ENCODE peak calls at places on chromosomes 11 and 22, in eight cellular contexts. One of them, this sample, is unnamed.
A peak's percentile ranks its signal among the peaks of the same experiment; 100 is the strongest.

GRCh38 chr11:8773916-8774537 is 91.4 kb downstream of the RPL27A start:
- DNase-seq in heart right ventricle: no peak
- DNase-seq in neuronal stem cell: no peak
- DNase-seq in cardiac muscle cell: no peak
- DNase-seq in CD8-positive, alpha-beta memory T cell: no peak
- DNase-seq in HCT116: no peak
- DNase-seq in ovary: no peak
- DNase-seq in iPS DF 6.9: no peak
- DNase-seq in this sample: peak; percentile 38

GRCh38 chr11:33656768-33657167 is 43.9 kb downstream of the C11orf91 start:
- DNase-seq in heart right ventricle: no peak
- DNase-seq in iPS DF 6.9: no peak
- DNase-seq in cardiac muscle cell: no peak
- DNase-seq in ovary: no peak
- DNase-seq in CD8-positive, alpha-beta memory T cell: no peak
- DNase-seq in neuronal stem cell: no peak
- DNase-seq in HCT116: no peak
- DNase-seq in this sample: no peak

GRCh38 chr11:91299980-91300379 is 924.6 kb upstream of the FAT3 start:
- DNase-seq in ovary: no peak
- DNase-seq in neuronal stem cell: no peak
- DNase-seq in iPS DF 6.9: no peak
- DNase-seq in HCT116: no peak
- DNase-seq in cardiac muscle cell: no peak
- DNase-seq in heart right ventricle: no peak
- DNase-seq in CD8-positive, alpha-beta memory T cell: no peak
- DNase-seq in this sample: no peak

GRCh38 chr22:26474687-26475086 is 8.9 kb downstream of the HPS4 start:
- DNase-seq in heart right ventricle: no peak
- DNase-seq in CD8-positive, alpha-beta memory T cell: no peak
- DNase-seq in cardiac muscle cell: no peak
- DNase-seq in iPS DF 6.9: no peak
- DNase-seq in neuronal stem cell: no peak
- DNase-seq in HCT116: no peak
- DNase-seq in ovary: no peak
- DNase-seq in this sample: no peak

GRCh38 chr11:108551653-108552462 is 41.7 kb downstream of the EXPH5 start:
- DNase-seq in ovary: no peak
- DNase-seq in HCT116: peak; percentile 18
- DNase-seq in iPS DF 6.9: no peak
- DNase-seq in cardiac muscle cell: peak; percentile 35
- DNase-seq in heart right ventricle: no peak
- DNase-seq in neuronal stem cell: no peak
- DNase-seq in CD8-positive, alpha-beta memory T cell: no peak
- DNase-seq in this sample: peak; percentile 60

GRCh38 chr22:41688365-41689211 is at the start of gene SNU13:
- DNase-seq in ovary: peak; percentile 89
- DNase-seq in HCT116: peak; percentile 77
- DNase-seq in iPS DF 6.9: peak; percentile 77
- DNase-seq in heart right ventricle: peak; percentile 93
- DNase-seq in CD8-positive, alpha-beta memory T cell: peak; percentile 91
- DNase-seq in cardiac muscle cell: peak; percentile 95
- DNase-seq in neuronal stem cell: peak; percentile 82
- DNase-seq in this sample: peak; percentile 92

GRCh38 chr11:97087419-97087818 is 697.6 kb downstream of the JRKL start:
- DNase-seq in cardiac muscle cell: no peak
- DNase-seq in neuronal stem cell: no peak
- DNase-seq in CD8-positive, alpha-beta memory T cell: no peak
- DNase-seq in heart right ventricle: no peak
- DNase-seq in ovary: no peak
- DNase-seq in iPS DF 6.9: no peak
- DNase-seq in HCT116: no peak
- DNase-seq in this sample: no peak

GRCh38 chr11:75029836-75030631 is 41.3 kb downstream of the NEU3 start:
- DNase-seq in iPS DF 6.9: no peak
- DNase-seq in HCT116: no peak
- DNase-seq in cardiac muscle cell: no peak
- DNase-seq in CD8-positive, alpha-beta memory T cell: no peak
- DNase-seq in heart right ventricle: no peak
- DNase-seq in ovary: no peak
- DNase-seq in neuronal stem cell: no peak
- DNase-seq in this sample: peak; percentile 20

GRCh38 chr11:27395556-27396258 is 32.7 kb upstream of the CCDC34 start:
- DNase-seq in heart right ventricle: no peak
- DNase-seq in HCT116: no peak
- DNase-seq in neuronal stem cell: no peak
- DNase-seq in ovary: no peak
- DNase-seq in CD8-positive, alpha-beta memory T cell: no peak
- DNase-seq in iPS DF 6.9: no peak
- DNase-seq in cardiac muscle cell: no peak
- DNase-seq in this sample: no peak

GRCh38 chr22:33666249-33666648 is 254.0 kb downstream of the LARGE1 start:
- DNase-seq in CD8-positive, alpha-beta memory T cell: no peak
- DNase-seq in neuronal stem cell: no peak
- DNase-seq in ovary: no peak
- DNase-seq in cardiac muscle cell: no peak
- DNase-seq in iPS DF 6.9: no peak
- DNase-seq in heart right ventricle: no peak
- DNase-seq in HCT116: no peak
- DNase-seq in this sample: no peak

GRCh38 chr11:113818426-113818825 is 38.8 kb downstream of the CLDN25 start:
- DNase-seq in cardiac muscle cell: no peak
- DNase-seq in heart right ventricle: no peak
- DNase-seq in CD8-positive, alpha-beta memory T cell: no peak
- DNase-seq in neuronal stem cell: no peak
- DNase-seq in ovary: no peak
- DNase-seq in iPS DF 6.9: no peak
- DNase-seq in HCT116: no peak
- DNase-seq in this sample: no peak

GRCh38 chr22:20429254-20430100 is 8.1 kb downstream of the SCARF2 start:
- DNase-seq in CD8-positive, alpha-beta memory T cell: peak; percentile 82
- DNase-seq in neuronal stem cell: peak; percentile 72
- DNase-seq in HCT116: no peak
- DNase-seq in iPS DF 6.9: no peak
- DNase-seq in ovary: peak; percentile 22
- DNase-seq in heart right ventricle: no peak
- DNase-seq in cardiac muscle cell: peak; percentile 61
- DNase-seq in this sample: peak; percentile 96

GRCh38 chr11:78351193-78351592 is 66.4 kb downstream of the GAB2 start:
- DNase-seq in CD8-positive, alpha-beta memory T cell: no peak
- DNase-seq in heart right ventricle: no peak
- DNase-seq in neuronal stem cell: no peak
- DNase-seq in cardiac muscle cell: no peak
- DNase-seq in HCT116: no peak
- DNase-seq in ovary: no peak
- DNase-seq in iPS DF 6.9: no peak
- DNase-seq in this sample: no peak

GRCh38 chr11:77069336-77069968 is 2.7 kb downstream of the CAPN5 start:
- DNase-seq in neuronal stem cell: no peak
- DNase-seq in HCT116: no peak
- DNase-seq in cardiac muscle cell: no peak
- DNase-seq in CD8-positive, alpha-beta memory T cell: no peak
- DNase-seq in iPS DF 6.9: no peak
- DNase-seq in ovary: no peak
- DNase-seq in heart right ventricle: no peak
- DNase-seq in this sample: peak; percentile 41

GRCh38 chr11:59216654-59217640 is 4.2 kb upstream of the MPEG1 start:
- DNase-seq in heart right ventricle: peak; percentile 53
- DNase-seq in iPS DF 6.9: no peak
- DNase-seq in neuronal stem cell: no peak
- DNase-seq in HCT116: no peak
- DNase-seq in CD8-positive, alpha-beta memory T cell: no peak
- DNase-seq in cardiac muscle cell: no peak
- DNase-seq in ovary: no peak
- DNase-seq in this sample: no peak

GRCh38 chr22:44042822-44043221 is 18.7 kb downstream of the PARVB start:
- DNase-seq in HCT116: no peak
- DNase-seq in ovary: no peak
- DNase-seq in cardiac muscle cell: no peak
- DNase-seq in neuronal stem cell: no peak
- DNase-seq in CD8-positive, alpha-beta memory T cell: no peak
- DNase-seq in heart right ventricle: no peak
- DNase-seq in iPS DF 6.9: no peak
- DNase-seq in this sample: no peak

GRCh38 chr11:112652786-112653390 is 308.3 kb upstream of the NCAM1 start:
- DNase-seq in iPS DF 6.9: no peak
- DNase-seq in ovary: no peak
- DNase-seq in CD8-positive, alpha-beta memory T cell: no peak
- DNase-seq in HCT116: no peak
- DNase-seq in neuronal stem cell: no peak
- DNase-seq in heart right ventricle: no peak
- DNase-seq in cardiac muscle cell: no peak
- DNase-seq in this sample: no peak

GRCh38 chr22:26513852-26514251 is 1.6 kb upstream of the TFIP11 start:
- DNase-seq in CD8-positive, alpha-beta memory T cell: no peak
- DNase-seq in heart right ventricle: no peak
- DNase-seq in ovary: no peak
- DNase-seq in cardiac muscle cell: no peak
- DNase-seq in neuronal stem cell: no peak
- DNase-seq in iPS DF 6.9: no peak
- DNase-seq in HCT116: no peak
- DNase-seq in this sample: no peak

GRCh38 chr22:25395468-25395867 is 169.0 kb upstream of the GRK3 start:
- DNase-seq in neuronal stem cell: no peak
- DNase-seq in ovary: no peak
- DNase-seq in iPS DF 6.9: no peak
- DNase-seq in HCT116: no peak
- DNase-seq in cardiac muscle cell: no peak
- DNase-seq in heart right ventricle: no peak
- DNase-seq in CD8-positive, alpha-beta memory T cell: no peak
- DNase-seq in this sample: no peak

GRCh38 chr22:25399649-25400151 is 164.8 kb upstream of the GRK3 start:
- DNase-seq in iPS DF 6.9: no peak
- DNase-seq in HCT116: no peak
- DNase-seq in CD8-positive, alpha-beta memory T cell: no peak
- DNase-seq in ovary: no peak
- DNase-seq in neuronal stem cell: no peak
- DNase-seq in heart right ventricle: no peak
- DNase-seq in cardiac muscle cell: no peak
- DNase-seq in this sample: no peak

GRCh38 chr22:25397616-25398015 is 166.9 kb upstream of the GRK3 start:
- DNase-seq in CD8-positive, alpha-beta memory T cell: no peak
- DNase-seq in neuronal stem cell: no peak
- DNase-seq in ovary: no peak
- DNase-seq in HCT116: no peak
- DNase-seq in cardiac muscle cell: no peak
- DNase-seq in heart right ventricle: no peak
- DNase-seq in iPS DF 6.9: no peak
- DNase-seq in this sample: no peak

GRCh38 chr22:25395915-25396314 is 168.6 kb upstream of the GRK3 start:
- DNase-seq in cardiac muscle cell: no peak
- DNase-seq in neuronal stem cell: no peak
- DNase-seq in iPS DF 6.9: no peak
- DNase-seq in heart right ventricle: no peak
- DNase-seq in HCT116: no peak
- DNase-seq in ovary: no peak
- DNase-seq in CD8-positive, alpha-beta memory T cell: no peak
- DNase-seq in this sample: no peak

DNA sequence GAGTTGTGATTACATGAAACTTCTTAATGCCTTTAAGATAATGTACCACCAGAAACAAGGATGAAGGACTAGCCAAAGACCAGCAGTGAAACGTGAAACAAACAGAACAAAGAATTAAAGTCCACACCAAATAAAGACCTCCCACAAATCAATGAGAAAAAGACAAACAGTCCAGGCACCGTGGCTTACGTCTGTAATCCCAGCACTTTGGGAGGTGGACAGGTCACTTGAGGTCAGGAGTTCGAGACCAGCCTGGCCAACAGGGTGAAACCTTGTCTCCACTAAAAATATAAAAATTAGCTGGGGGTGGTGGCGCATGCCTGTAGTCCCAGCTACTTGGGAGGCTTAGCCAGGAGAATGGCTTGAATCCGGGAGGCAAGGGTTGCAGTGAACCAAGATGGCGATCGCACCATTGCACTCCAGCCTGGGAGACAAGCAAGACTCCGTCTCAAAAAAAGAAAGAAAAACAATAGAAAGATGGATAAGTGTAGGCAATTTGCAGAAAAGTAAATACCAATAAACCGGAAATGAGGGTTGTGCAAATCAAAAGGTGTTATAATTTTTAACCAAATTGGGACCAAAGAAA is 167.8 kb upstream of the GRK3 start:
- DNase-seq in heart right ventricle: no peak
- DNase-seq in cardiac muscle cell: no peak
- DNase-seq in ovary: no peak
- DNase-seq in neuronal stem cell: no peak
- DNase-seq in iPS DF 6.9: no peak
- DNase-seq in HCT116: no peak
- DNase-seq in CD8-positive, alpha-beta memory T cell: no peak
- DNase-seq in this sample: no peak
- H3K4me1 ChIP-seq in heart right ventricle: peaks cover 29% of the 10 kb centered on the region
- H3K4me1 ChIP-seq in cardiac muscle cell: no peaks in the 10 kb centered on the region
- H3K4me1 ChIP-seq in ovary: peaks cover 15% of the 10 kb centered on the region
- H3K4me1 ChIP-seq in neuronal stem cell: no peaks in the 10 kb centered on the region
- H3K4me1 ChIP-seq in iPS DF 6.9: peaks cover 3% of the 10 kb centered on the region
- H3K4me1 ChIP-seq in HCT116: peaks cover 56% of the 10 kb centered on the region
- H3K4me1 ChIP-seq in CD8-positive, alpha-beta memory T cell: peaks cover 5% of the 10 kb centered on the region
- H3K4me1 ChIP-seq in this sample: no peaks in the 10 kb centered on the region

GRCh38 chr11:128626913-128627665 is 39.7 kb upstream of the ETS1 start:
- DNase-seq in iPS DF 6.9: no peak
- DNase-seq in neuronal stem cell: no peak
- DNase-seq in CD8-positive, alpha-beta memory T cell: no peak
- DNase-seq in heart right ventricle: peak; percentile 27
- DNase-seq in ovary: no peak
- DNase-seq in HCT116: no peak
- DNase-seq in cardiac muscle cell: no peak
- DNase-seq in this sample: no peak
- H3K27ac ChIP-seq in iPS DF 6.9: no peak overlapping the region
- H3K27ac ChIP-seq in neuronal stem cell: no peak overlapping the region
- H3K27ac ChIP-seq in CD8-positive, alpha-beta memory T cell: peak overlapping the region; percentile 49
- H3K27ac ChIP-seq in heart right ventricle: no peak overlapping the region
- H3K27ac ChIP-seq in ovary: no peak overlapping the region
- H3K27ac ChIP-seq in HCT116: no peak overlapping the region
- H3K27ac ChIP-seq in cardiac muscle cell: no peak overlapping the region
- H3K27ac ChIP-seq in this sample: no peak overlapping the region

DNA sequence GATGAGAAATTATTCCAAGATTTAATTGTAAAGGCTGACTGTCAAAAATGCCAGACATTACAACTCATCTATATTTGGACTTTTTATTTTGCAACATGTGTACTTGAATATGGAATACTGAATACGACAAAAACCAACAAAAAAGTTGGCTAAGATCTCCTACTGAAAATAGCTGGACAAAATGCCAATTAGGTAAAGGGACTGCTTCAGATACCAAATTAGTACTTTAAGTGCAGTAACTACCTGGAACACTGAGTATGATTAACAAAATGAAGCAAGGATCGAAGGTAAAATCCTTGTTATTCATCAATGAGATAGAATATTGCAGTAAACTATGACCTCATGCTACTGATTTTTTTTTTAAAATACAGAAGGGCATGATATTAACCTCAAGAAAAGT is 173.8 kb downstream of the SOX6 start:
- DNase-seq in cardiac muscle cell: no peak
- DNase-seq in heart right ventricle: no peak
- DNase-seq in iPS DF 6.9: no peak
- DNase-seq in CD8-positive, alpha-beta memory T cell: no peak
- DNase-seq in ovary: no peak
- DNase-seq in neuronal stem cell: no peak
- DNase-seq in HCT116: no peak
- DNase-seq in this sample: no peak
- H3K4me1 ChIP-seq in cardiac muscle cell: no peaks in the 10 kb centered on the region
- H3K4me1 ChIP-seq in heart right ventricle: no peaks in the 10 kb centered on the region
- H3K4me1 ChIP-seq in iPS DF 6.9: no peaks in the 10 kb centered on the region
- H3K4me1 ChIP-seq in CD8-positive, alpha-beta memory T cell: no peaks in the 10 kb centered on the region
- H3K4me1 ChIP-seq in ovary: no peaks in the 10 kb centered on the region
- H3K4me1 ChIP-seq in neuronal stem cell: peaks cover 6% of the 10 kb centered on the region
- H3K4me1 ChIP-seq in HCT116: no peaks in the 10 kb centered on the region
- H3K4me1 ChIP-seq in this sample: peaks cover 5% of the 10 kb centered on the region

GRCh38 chr22:45518580-45518991 is 15.9 kb downstream of the FBLN1 start:
- DNase-seq in cardiac muscle cell: no peak
- DNase-seq in iPS DF 6.9: no peak
- DNase-seq in neuronal stem cell: no peak
- DNase-seq in heart right ventricle: no peak
- DNase-seq in HCT116: no peak
- DNase-seq in ovary: no peak
- DNase-seq in CD8-positive, alpha-beta memory T cell: no peak
- DNase-seq in this sample: no peak
- H3K27ac ChIP-seq in cardiac muscle cell: no peak overlapping the region
- H3K27ac ChIP-seq in iPS DF 6.9: no peak overlapping the region
- H3K27ac ChIP-seq in neuronal stem cell: no peak overlapping the region
- H3K27ac ChIP-seq in heart right ventricle: no peak overlapping the region
- H3K27ac ChIP-seq in HCT116: no peak overlapping the region
- H3K27ac ChIP-seq in ovary: no peak overlapping the region
- H3K27ac ChIP-seq in CD8-positive, alpha-beta memory T cell: no peak overlapping the region
- H3K27ac ChIP-seq in this sample: no peak overlapping the region